ENCODE peak calls at places on chromosomes 4 and X, in eight cellular contexts. One of them, this sample, is unnamed.

GRCh38 chr4:25928956-25929336 is 14.9 kb downstream of the SMIM20 start:
- DNase-seq in ascending aorta: peak
- DNase-seq in IMR-90: peak
- DNase-seq in suprapubic skin: no peak
- DNase-seq in PC-3: no peak
- DNase-seq in HFF-Myc: no peak
- DNase-seq in tibial artery: no peak
- DNase-seq in Panc1: no peak
- DNase-seq in this sample: no peak

GRCh38 chr4:30535255-30535654 is 184.9 kb upstream of the PCDH7 start:
- DNase-seq in suprapubic skin: no peak
- DNase-seq in tibial artery: no peak
- DNase-seq in HFF-Myc: no peak
- DNase-seq in ascending aorta: no peak
- DNase-seq in IMR-90: no peak
- DNase-seq in PC-3: no peak
- DNase-seq in Panc1: no peak
- DNase-seq in this sample: no peak

GRCh38 chrX:22889824-22890223 is 109.9 kb upstream of the DDX53 start:
- DNase-seq in tibial artery: no peak
- DNase-seq in ascending aorta: no peak
- DNase-seq in suprapubic skin: no peak
- DNase-seq in PC-3: peak
- DNase-seq in HFF-Myc: no peak
- DNase-seq in Panc1: no peak
- DNase-seq in IMR-90: no peak
- DNase-seq in this sample: no peak

GRCh38 chrX:13476384-13476783 is 93.0 kb upstream of the EGFL6 start:
- DNase-seq in suprapubic skin: no peak
- DNase-seq in HFF-Myc: no peak
- DNase-seq in tibial artery: no peak
- DNase-seq in PC-3: no peak
- DNase-seq in IMR-90: no peak
- DNase-seq in ascending aorta: no peak
- DNase-seq in Panc1: no peak
- DNase-seq in this sample: no peak

GRCh38 chr4:126451237-126451885 is 1136.6 kb downstream of the FAT4 start:
- DNase-seq in tibial artery: no peak
- DNase-seq in Panc1: no peak
- DNase-seq in HFF-Myc: no peak
- DNase-seq in suprapubic skin: no peak
- DNase-seq in ascending aorta: no peak
- DNase-seq in PC-3: no peak
- DNase-seq in IMR-90: peak
- DNase-seq in this sample: no peak

GRCh38 chrX:13778916-13779315 is 38.0 kb downstream of the GPM6B start:
- DNase-seq in PC-3: peak
- DNase-seq in suprapubic skin: no peak
- DNase-seq in HFF-Myc: peak
- DNase-seq in Panc1: no peak
- DNase-seq in tibial artery: no peak
- DNase-seq in ascending aorta: no peak
- DNase-seq in IMR-90: peak
- DNase-seq in this sample: no peak

GRCh38 chrX:13015536-13016236 is 28.7 kb downstream of the FAM9C start:
- DNase-seq in PC-3: no peak
- DNase-seq in IMR-90: no peak
- DNase-seq in ascending aorta: no peak
- DNase-seq in Panc1: no peak
- DNase-seq in suprapubic skin: no peak
- DNase-seq in HFF-Myc: no peak
- DNase-seq in tibial artery: no peak
- DNase-seq in this sample: no peak

GRCh38 chr4:88697113-88697512 is 516 bp downstream of the NAP1L5 start:
- DNase-seq in HFF-Myc: no peak
- DNase-seq in Panc1: no peak
- DNase-seq in tibial artery: no peak
- DNase-seq in PC-3: no peak
- DNase-seq in suprapubic skin: no peak
- DNase-seq in IMR-90: peak
- DNase-seq in ascending aorta: peak
- DNase-seq in this sample: no peak

GRCh38 chr4:41658106-41658505 is 90.4 kb downstream of the PHOX2B start:
- DNase-seq in HFF-Myc: no peak
- DNase-seq in suprapubic skin: no peak
- DNase-seq in Panc1: no peak
- DNase-seq in tibial artery: no peak
- DNase-seq in ascending aorta: no peak
- DNase-seq in PC-3: peak
- DNase-seq in IMR-90: no peak
- DNase-seq in this sample: no peak

DNA sequence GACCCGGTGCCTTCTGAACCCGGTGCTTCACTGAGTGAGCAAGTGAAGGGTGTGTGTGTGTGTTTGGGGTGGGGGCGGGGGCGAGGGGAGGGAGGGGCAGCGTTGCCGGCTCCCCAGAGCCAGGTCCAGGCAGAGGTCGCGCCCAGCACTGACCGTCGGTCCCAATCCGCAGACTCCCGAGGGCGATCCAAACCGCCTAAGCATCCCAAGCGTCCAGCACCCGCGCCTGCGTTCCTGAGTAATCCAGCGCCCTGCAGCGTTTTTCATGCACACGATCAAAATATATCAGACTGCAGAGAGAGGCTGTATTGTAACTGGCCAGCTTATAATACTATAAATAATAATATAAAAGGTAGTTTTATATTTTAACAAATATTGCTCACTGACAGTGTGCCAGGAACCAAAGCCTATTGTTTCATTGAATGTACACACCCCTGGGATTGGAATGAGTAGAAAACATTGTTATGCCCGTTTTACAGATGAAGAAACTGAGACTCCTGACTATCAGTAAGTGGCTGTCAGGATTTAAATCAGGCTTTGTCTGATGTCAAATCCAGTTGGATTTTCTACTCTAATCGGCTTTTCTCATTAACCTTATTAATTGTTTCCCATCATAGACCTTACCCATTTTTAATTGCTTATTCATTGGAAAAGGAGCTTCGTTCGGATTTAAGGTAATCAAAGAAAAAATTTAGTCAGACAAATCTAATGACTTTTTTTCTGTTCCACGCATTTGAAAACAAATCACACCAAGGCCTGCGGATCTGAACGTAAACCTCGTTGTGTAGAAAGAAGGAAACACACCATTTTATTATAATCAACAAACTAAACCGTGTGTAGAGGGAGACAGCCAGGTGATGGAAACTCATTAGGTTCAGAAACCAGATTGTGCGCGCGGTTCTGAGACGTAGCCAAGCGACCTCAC is 4.0 kb upstream of the NKX3-2 start:
- DNase-seq in IMR-90: no peak
- DNase-seq in HFF-Myc: no peak
- DNase-seq in tibial artery: no peak
- DNase-seq in Panc1: no peak
- DNase-seq in PC-3: peak
- DNase-seq in suprapubic skin: no peak
- DNase-seq in ascending aorta: no peak
- DNase-seq in this sample: no peak
- H3K4me3 ChIP-seq in IMR-90: no peak
- H3K4me3 ChIP-seq in HFF-Myc: no peak
- H3K4me3 ChIP-seq in tibial artery: peak
- H3K4me3 ChIP-seq in Panc1: peak
- H3K4me3 ChIP-seq in PC-3: peak
- H3K4me3 ChIP-seq in suprapubic skin: peak
- H3K4me3 ChIP-seq in ascending aorta: peak
- H3K4me3 ChIP-seq in this sample: peak

GRCh38 chr4:147060171-147060931 is 114.7 kb upstream of the TTC29 start:
- DNase-seq in PC-3: no peak
- DNase-seq in IMR-90: peak
- DNase-seq in HFF-Myc: no peak
- DNase-seq in tibial artery: no peak
- DNase-seq in suprapubic skin: no peak
- DNase-seq in ascending aorta: no peak
- DNase-seq in Panc1: no peak
- DNase-seq in this sample: no peak

GRCh38 chr4:147059064-147059731 is 113.5 kb upstream of the TTC29 start:
- DNase-seq in tibial artery: no peak
- DNase-seq in suprapubic skin: no peak
- DNase-seq in IMR-90: no peak
- DNase-seq in ascending aorta: no peak
- DNase-seq in HFF-Myc: no peak
- DNase-seq in Panc1: no peak
- DNase-seq in PC-3: no peak
- DNase-seq in this sample: no peak

GRCh38 chr4:147057631-147057980 is 111.9 kb upstream of the TTC29 start:
- DNase-seq in suprapubic skin: no peak
- DNase-seq in ascending aorta: no peak
- DNase-seq in IMR-90: peak
- DNase-seq in HFF-Myc: no peak
- DNase-seq in Panc1: peak
- DNase-seq in tibial artery: no peak
- DNase-seq in PC-3: peak
- DNase-seq in this sample: no peak

GRCh38 chr4:147054241-147054902 is 108.7 kb upstream of the TTC29 start:
- DNase-seq in IMR-90: no peak
- DNase-seq in HFF-Myc: no peak
- DNase-seq in Panc1: no peak
- DNase-seq in tibial artery: no peak
- DNase-seq in ascending aorta: no peak
- DNase-seq in suprapubic skin: no peak
- DNase-seq in PC-3: peak
- DNase-seq in this sample: no peak

GRCh38 chr4:147056951-147057630 is 111.4 kb upstream of the TTC29 start:
- DNase-seq in Panc1: no peak
- DNase-seq in HFF-Myc: no peak
- DNase-seq in tibial artery: no peak
- DNase-seq in ascending aorta: no peak
- DNase-seq in suprapubic skin: no peak
- DNase-seq in IMR-90: peak
- DNase-seq in PC-3: peak
- DNase-seq in this sample: no peak
- H3K4me3 ChIP-seq in Panc1: peak
- H3K4me3 ChIP-seq in HFF-Myc: peak
- H3K4me3 ChIP-seq in tibial artery: peak
- H3K4me3 ChIP-seq in ascending aorta: peak
- H3K4me3 ChIP-seq in suprapubic skin: peak
- H3K4me3 ChIP-seq in IMR-90: peak
- H3K4me3 ChIP-seq in PC-3: peak
- H3K4me3 ChIP-seq in this sample: peak

GRCh38 chr4:143375326-143376073 is 38.8 kb downstream of the GAB1 start:
- DNase-seq in ascending aorta: no peak
- DNase-seq in IMR-90: no peak
- DNase-seq in Panc1: peak
- DNase-seq in tibial artery: no peak
- DNase-seq in suprapubic skin: no peak
- DNase-seq in HFF-Myc: no peak
- DNase-seq in PC-3: peak
- DNase-seq in this sample: no peak
- H3K4me3 ChIP-seq in ascending aorta: peak
- H3K4me3 ChIP-seq in IMR-90: no peak
- H3K4me3 ChIP-seq in Panc1: no peak
- H3K4me3 ChIP-seq in tibial artery: no peak
- H3K4me3 ChIP-seq in suprapubic skin: no peak
- H3K4me3 ChIP-seq in HFF-Myc: no peak
- H3K4me3 ChIP-seq in PC-3: no peak
- H3K4me3 ChIP-seq in this sample: no peak

GRCh38 chr4:158170691-158171455 is 2.0 kb downstream of the GASK1B start:
- DNase-seq in PC-3: peak
- DNase-seq in suprapubic skin: peak
- DNase-seq in Panc1: no peak
- DNase-seq in tibial artery: peak
- DNase-seq in ascending aorta: peak
- DNase-seq in IMR-90: peak
- DNase-seq in HFF-Myc: no peak
- DNase-seq in this sample: no peak

GRCh38 chr4:158171456-158171790 is 1.4 kb downstream of the GASK1B start:
- DNase-seq in IMR-90: no peak
- DNase-seq in HFF-Myc: no peak
- DNase-seq in ascending aorta: no peak
- DNase-seq in tibial artery: no peak
- DNase-seq in Panc1: no peak
- DNase-seq in suprapubic skin: no peak
- DNase-seq in PC-3: no peak
- DNase-seq in this sample: no peak

GRCh38 chr4:158169516-158169915 is 3.3 kb downstream of the GASK1B start:
- DNase-seq in IMR-90: no peak
- DNase-seq in ascending aorta: no peak
- DNase-seq in tibial artery: no peak
- DNase-seq in Panc1: no peak
- DNase-seq in PC-3: no peak
- DNase-seq in HFF-Myc: no peak
- DNase-seq in suprapubic skin: no peak
- DNase-seq in this sample: no peak

GRCh38 chr4:158168606-158169005 is 4.2 kb downstream of the GASK1B start:
- DNase-seq in ascending aorta: no peak
- DNase-seq in HFF-Myc: no peak
- DNase-seq in suprapubic skin: no peak
- DNase-seq in tibial artery: no peak
- DNase-seq in PC-3: no peak
- DNase-seq in Panc1: no peak
- DNase-seq in IMR-90: no peak
- DNase-seq in this sample: no peak

GRCh38 chr4:158169931-158170690 is 2.7 kb downstream of the GASK1B start:
- DNase-seq in tibial artery: no peak
- DNase-seq in Panc1: no peak
- DNase-seq in PC-3: no peak
- DNase-seq in HFF-Myc: no peak
- DNase-seq in IMR-90: peak
- DNase-seq in suprapubic skin: no peak
- DNase-seq in ascending aorta: no peak
- DNase-seq in this sample: no peak
- H3K4me3 ChIP-seq in tibial artery: peak
- H3K4me3 ChIP-seq in Panc1: no peak
- H3K4me3 ChIP-seq in PC-3: peak
- H3K4me3 ChIP-seq in HFF-Myc: peak
- H3K4me3 ChIP-seq in IMR-90: peak
- H3K4me3 ChIP-seq in suprapubic skin: peak
- H3K4me3 ChIP-seq in ascending aorta: peak
- H3K4me3 ChIP-seq in this sample: no peak

This sample was measured in effector memory CD4-positive, alpha-beta T cell.